ENCODE peak calls at places on chromosome X, in eight cellular contexts. One of them, this sample, is unnamed.

GRCh38 chrX:45697591-45697990 is 496.9 kb upstream of the DIPK2B start:
- DNase-seq in dorsolateral prefrontal cortex: no peak
- DNase-seq in pancreas: no peak
- DNase-seq in GM23338: no peak
- DNase-seq in heart right ventricle: no peak
- DNase-seq in OCI-LY7: no peak
- DNase-seq in brain microvascular endothelial cell: peak; percentile 66
- DNase-seq in left lung: no peak
- DNase-seq in this sample: peak; percentile 63

GRCh38 chrX:73668779-73669178 is 105.8 kb downstream of the CHIC1 start:
- DNase-seq in dorsolateral prefrontal cortex: no peak
- DNase-seq in pancreas: no peak
- DNase-seq in GM23338: no peak
- DNase-seq in heart right ventricle: peak; percentile 29
- DNase-seq in OCI-LY7: no peak
- DNase-seq in brain microvascular endothelial cell: no peak
- DNase-seq in left lung: peak; percentile 34
- DNase-seq in this sample: peak; percentile 1

GRCh38 chrX:119406739-119407138 is 7.6 kb downstream of the SLC25A43 start:
- DNase-seq in dorsolateral prefrontal cortex: no peak
- DNase-seq in pancreas: no peak
- DNase-seq in GM23338: no peak
- DNase-seq in heart right ventricle: no peak
- DNase-seq in OCI-LY7: no peak
- DNase-seq in brain microvascular endothelial cell: no peak
- DNase-seq in left lung: no peak
- DNase-seq in this sample: no peak

GRCh38 chrX:119502727-119503483 is 34.7 kb downstream of the SLC25A5 start:
- DNase-seq in dorsolateral prefrontal cortex: no peak
- DNase-seq in pancreas: peak; percentile 70
- DNase-seq in GM23338: no peak
- DNase-seq in heart right ventricle: no peak
- DNase-seq in OCI-LY7: no peak
- DNase-seq in brain microvascular endothelial cell: peak; percentile 27
- DNase-seq in left lung: peak; percentile 63
- DNase-seq in this sample: peak; percentile 53

GRCh38 chrX:22969416-22969815 is 30.3 kb upstream of the DDX53 start:
- DNase-seq in dorsolateral prefrontal cortex: no peak
- DNase-seq in pancreas: no peak
- DNase-seq in GM23338: no peak
- DNase-seq in heart right ventricle: no peak
- DNase-seq in OCI-LY7: no peak
- DNase-seq in brain microvascular endothelial cell: peak; percentile 44
- DNase-seq in left lung: no peak
- DNase-seq in this sample: peak; percentile 48

GRCh38 chrX:63686878-63687714 is 97.9 kb downstream of the ARHGEF9 start:
- DNase-seq in dorsolateral prefrontal cortex: no peak
- DNase-seq in pancreas: peak; percentile 21
- DNase-seq in GM23338: peak; percentile 73
- DNase-seq in heart right ventricle: no peak
- DNase-seq in OCI-LY7: peak; percentile 29
- DNase-seq in brain microvascular endothelial cell: peak; percentile 39
- DNase-seq in left lung: no peak
- DNase-seq in this sample: peak; percentile 58

GRCh38 chrX:1480082-1480785 is 27.5 kb upstream of the ASMTL start:
- DNase-seq in dorsolateral prefrontal cortex: no peak
- DNase-seq in pancreas: no peak
- DNase-seq in GM23338: no peak
- DNase-seq in heart right ventricle: no peak
- DNase-seq in OCI-LY7: no peak
- DNase-seq in brain microvascular endothelial cell: no peak
- DNase-seq in left lung: no peak
- DNase-seq in this sample: no peak

GRCh38 chrX:39969099-39969825 is 128.5 kb downstream of the BCOR start:
- DNase-seq in dorsolateral prefrontal cortex: no peak
- DNase-seq in pancreas: no peak
- DNase-seq in GM23338: peak; percentile 54
- DNase-seq in heart right ventricle: no peak
- DNase-seq in OCI-LY7: peak; percentile 42
- DNase-seq in brain microvascular endothelial cell: no peak
- DNase-seq in left lung: no peak
- DNase-seq in this sample: peak; percentile 16

DNA sequence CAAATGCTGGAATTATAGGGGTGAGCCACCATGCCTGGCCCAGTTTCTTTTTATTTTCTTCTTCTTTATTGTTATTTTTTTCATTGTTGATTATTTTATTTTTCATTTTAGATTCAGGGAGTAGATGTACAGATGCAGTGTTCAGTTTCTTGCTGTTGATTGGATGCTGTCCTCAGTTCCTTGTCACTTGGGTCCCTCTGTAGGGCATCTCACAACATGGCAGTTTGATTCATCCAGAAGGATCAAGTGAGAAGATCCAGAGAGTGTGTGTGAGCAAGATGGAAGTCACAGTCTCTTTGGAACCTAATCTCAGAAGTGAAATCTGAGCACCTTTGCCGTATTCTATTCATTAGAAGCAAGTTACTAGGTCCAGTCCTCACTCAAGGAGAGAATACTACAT is 20.9 kb downstream of the HMGB3 start:
- DNase-seq in dorsolateral prefrontal cortex: no peak
- DNase-seq in pancreas: no peak
- DNase-seq in GM23338: no peak
- DNase-seq in heart right ventricle: no peak
- DNase-seq in OCI-LY7: no peak
- DNase-seq in brain microvascular endothelial cell: no peak
- DNase-seq in left lung: no peak
- DNase-seq in this sample: no peak
- TF ChIP-seq CTCF in dorsolateral prefrontal cortex: peak; percentile 34
- TF ChIP-seq CTCF in pancreas: no peak
- TF ChIP-seq CTCF in GM23338: peak; percentile 61
- TF ChIP-seq CTCF in heart right ventricle: peak; percentile 17
- TF ChIP-seq CTCF in OCI-LY7: peak; percentile 20
- TF ChIP-seq CTCF in brain microvascular endothelial cell: peak; percentile 19
- TF ChIP-seq CTCF in left lung: no peak
- TF ChIP-seq CTCF in this sample: peak; percentile 3

DNA sequence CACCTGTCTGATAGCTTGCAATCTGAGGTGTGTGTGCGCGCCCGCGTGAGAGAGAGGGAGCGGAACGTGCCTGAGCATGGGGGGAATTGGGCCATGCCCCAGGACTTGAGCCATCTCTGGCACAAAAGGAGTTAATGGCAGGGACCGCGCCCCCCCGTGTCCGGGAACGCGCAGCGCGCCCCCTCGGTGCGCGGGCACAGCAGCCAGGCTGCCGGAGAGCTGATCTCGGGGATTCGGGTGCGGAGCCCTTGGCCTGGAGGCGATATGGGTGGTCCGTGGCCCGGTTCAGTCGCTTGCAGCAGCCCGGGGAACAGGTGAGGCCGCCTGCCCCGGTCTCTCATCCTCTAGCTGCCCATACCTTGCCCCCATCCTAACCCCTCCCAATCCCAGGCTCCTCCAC is at the start of gene NLGN3:
- DNase-seq in dorsolateral prefrontal cortex: peak; percentile 58
- DNase-seq in pancreas: no peak
- DNase-seq in GM23338: peak; percentile 59
- DNase-seq in heart right ventricle: peak; percentile 14
- DNase-seq in OCI-LY7: no peak
- DNase-seq in brain microvascular endothelial cell: no peak
- DNase-seq in left lung: no peak
- DNase-seq in this sample: no peak
- H3K4me3 ChIP-seq in dorsolateral prefrontal cortex: peak within 1 kb of the TSS; percentile 38
- H3K4me3 ChIP-seq in pancreas: no peak within 1 kb of the TSS
- H3K4me3 ChIP-seq in GM23338: peak within 1 kb of the TSS; percentile 76
- H3K4me3 ChIP-seq in heart right ventricle: peak within 1 kb of the TSS; percentile 37
- H3K4me3 ChIP-seq in OCI-LY7: no peak within 1 kb of the TSS
- H3K4me3 ChIP-seq in brain microvascular endothelial cell: peak within 1 kb of the TSS; percentile 24
- H3K4me3 ChIP-seq in left lung: no peak within 1 kb of the TSS
- H3K4me3 ChIP-seq in this sample: peak within 1 kb of the TSS; percentile 39

DNA sequence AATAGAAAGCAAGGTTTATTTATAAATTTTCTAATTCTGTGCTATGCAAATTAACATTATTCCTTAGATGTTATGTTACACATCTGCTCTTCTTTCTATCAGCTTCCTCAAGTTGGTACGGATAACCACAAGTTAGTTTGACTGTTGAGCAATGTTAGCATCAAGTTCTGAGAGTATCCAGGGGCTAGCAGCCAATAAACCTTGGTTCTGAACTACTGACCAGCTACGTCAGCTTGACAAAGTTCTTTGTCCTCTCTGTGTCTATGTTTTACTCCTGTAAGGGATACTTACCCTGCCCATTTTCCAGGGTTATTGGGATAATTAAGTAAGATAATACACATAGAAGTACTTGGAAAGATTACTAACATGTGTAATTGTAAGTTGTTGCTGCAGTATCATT is 8.1 kb upstream of the TEX13A start:
- DNase-seq in dorsolateral prefrontal cortex: no peak
- DNase-seq in pancreas: no peak
- DNase-seq in GM23338: no peak
- DNase-seq in heart right ventricle: no peak
- DNase-seq in OCI-LY7: no peak
- DNase-seq in brain microvascular endothelial cell: no peak
- DNase-seq in left lung: no peak
- DNase-seq in this sample: peak; percentile 3
- TF ChIP-seq CTCF in dorsolateral prefrontal cortex: no peak
- TF ChIP-seq CTCF in pancreas: no peak
- TF ChIP-seq CTCF in GM23338: no peak
- TF ChIP-seq CTCF in heart right ventricle: no peak
- TF ChIP-seq CTCF in OCI-LY7: no peak
- TF ChIP-seq CTCF in brain microvascular endothelial cell: no peak
- TF ChIP-seq CTCF in left lung: no peak
- TF ChIP-seq CTCF in this sample: no peak

GRCh38 chrX:2689773-2690666 is 1.1 kb upstream of the CD99 start:
- DNase-seq in dorsolateral prefrontal cortex: no peak
- DNase-seq in pancreas: peak; percentile 58
- DNase-seq in GM23338: peak; percentile 58
- DNase-seq in heart right ventricle: no peak
- DNase-seq in OCI-LY7: no peak
- DNase-seq in brain microvascular endothelial cell: no peak
- DNase-seq in left lung: no peak
- DNase-seq in this sample: no peak
- H3K4me3 ChIP-seq in dorsolateral prefrontal cortex: no peak overlapping the region
- H3K4me3 ChIP-seq in pancreas: peak overlapping the region; percentile 89
- H3K4me3 ChIP-seq in GM23338: peak overlapping the region; percentile 87
- H3K4me3 ChIP-seq in heart right ventricle: peak overlapping the region; percentile 97
- H3K4me3 ChIP-seq in OCI-LY7: peak overlapping the region; percentile 77
- H3K4me3 ChIP-seq in brain microvascular endothelial cell: peak overlapping the region; percentile 76
- H3K4me3 ChIP-seq in left lung: no peak overlapping the region
- H3K4me3 ChIP-seq in this sample: peak overlapping the region; percentile 94